ENCODE peak calls at places on chromosomes 11 and 22, in eight cellular contexts. G is endothelial cell of umbilical vein, B is OCI-LY7, F is PC-9, I is brain microvascular endothelial cell, T is astrocyte, X is cardiac muscle cell, Z is RWPE2. L is an unnamed sample.

GRCh38 chr11:33377852-33378385 is 120.7 kb downstream of the HIPK3 start:
- DNase-seq in G (peak), B (peak), F (no peak), I (no peak), T (peak), X (peak), Z (no peak), L (no peak)

GRCh38 chr22:39351689-39352214 is 2.0 kb downstream of the SYNGR1 start:
- DNase-seq in G (no peak), B (peak), F (peak), I (peak), T (peak), X (no peak), Z (no peak), L (peak)

GRCh38 chr11:31487848-31488247 is 21.6 kb downstream of the IMMP1L start:
- DNase-seq in G (peak), B (peak), F (no peak), I (peak), T (peak), X (peak), Z (no peak), L (peak)

GRCh38 chr11:57269580-57270021 is 32.6 kb upstream of the APLNR start:
- DNase-seq in G (peak), B (no peak), F (no peak), I (no peak), T (no peak), X (peak), Z (no peak), L (no peak)

GRCh38 chr11:73295259-73295995 is 12.6 kb upstream of the ARHGEF17 start:
- DNase-seq in G (peak), B (peak), F (peak), I (peak), T (peak), X (peak), Z (no peak), L (peak)

GRCh38 chr22:27168681-27169080 is 511.3 kb downstream of the MIAT start:
- DNase-seq in G (no peak), B (no peak), F (no peak), I (no peak), T (no peak), X (no peak), Z (no peak), L (no peak)

GRCh38 chr11:123653405-123653996 is 923 bp downstream of the SCN3B start:
- DNase-seq in G (no peak), B (no peak), F (peak), I (no peak), T (no peak), X (no peak), Z (no peak), L (no peak)

GRCh38 chr11:103110406-103110805 is 1.2 kb downstream of the DYNC2H1 start:
- DNase-seq in G (peak), B (no peak), F (no peak), I (peak), T (peak), X (peak), Z (no peak), L (no peak)

GRCh38 chr11:19680824-19681368 is 31.7 kb upstream of the NAV2 start:
- DNase-seq in G (peak), B (no peak), F (no peak), I (no peak), T (peak), X (no peak), Z (no peak), L (no peak)

GRCh38 chr11:32643526-32643925 is 59.9 kb downstream of the EIF3M start:
- DNase-seq in G (no peak), B (no peak), F (no peak), I (peak), T (peak), X (peak), Z (peak), L (no peak)

GRCh38 chr11:17564687-17565042 is 17.6 kb downstream of the OTOG start:
- DNase-seq in G (no peak), B (no peak), F (no peak), I (no peak), T (no peak), X (no peak), Z (no peak), L (peak)

GRCh38 chr11:82682003-82682751 is 51.5 kb downstream of the FAM181B start:
- DNase-seq in G (peak), B (peak), F (peak), I (peak), T (peak), X (peak), Z (no peak), L (peak)

GRCh38 chr11:85661972-85662664 is 2.8 kb downstream of the CREBZF start:
- DNase-seq in G (peak), B (no peak), F (no peak), I (no peak), T (no peak), X (peak), Z (no peak), L (peak)

GRCh38 chr22:25903294-25903693 is 161.3 kb downstream of the MYO18B start:
- DNase-seq in G (no peak), B (no peak), F (no peak), I (no peak), T (no peak), X (no peak), Z (no peak), L (peak)

GRCh38 chr11:8870461-8871282 is 40.3 kb upstream of the AKIP1 start:
- DNase-seq in G (peak), B (no peak), F (peak), I (peak), T (peak), X (peak), Z (peak), L (peak)

GRCh38 chr11:72430743-72431570 is 3.4 kb downstream of the CLPB start:
- DNase-seq in G (peak), B (peak), F (peak), I (peak), T (peak), X (peak), Z (no peak), L (peak)

GRCh38 chr11:19453893-19454292 is 213.1 kb upstream of the E2F8 start:
- DNase-seq in G (no peak), B (no peak), F (peak), I (peak), T (no peak), X (peak), Z (no peak), L (no peak)

GRCh38 chr22:45582955-45583320 is 80.3 kb downstream of the FBLN1 start:
- DNase-seq in G (no peak), B (no peak), F (no peak), I (no peak), T (no peak), X (no peak), Z (no peak), L (peak)

GRCh38 chr11:111379500-111380136 is 543 bp upstream of the POU2AF1 start:
- DNase-seq in G (no peak), B (peak), F (no peak), I (no peak), T (no peak), X (no peak), Z (no peak), L (no peak)

GRCh38 chr11:62512961-62513360 is 33.6 kb downstream of the AHNAK start:
- DNase-seq in G (no peak), B (no peak), F (no peak), I (no peak), T (no peak), X (no peak), Z (no peak), L (no peak)

GRCh38 chr11:117862019-117862725 is 14.3 kb downstream of the FXYD6 start:
- DNase-seq in G (no peak), B (no peak), F (no peak), I (no peak), T (no peak), X (no peak), Z (no peak), L (no peak)

GRCh38 chr11:7703785-7704184 is 2.5 kb downstream of the OVCH2 start:
- DNase-seq in G (no peak), B (no peak), F (no peak), I (no peak), T (no peak), X (no peak), Z (no peak), L (no peak)

GRCh38 chr11:35844579-35844978 is 99.3 kb upstream of the LDLRAD3 start:
- DNase-seq in G (no peak), B (no peak), F (no peak), I (no peak), T (no peak), X (no peak), Z (no peak), L (no peak)

GRCh38 chr22:22877523-22878210 is 9.9 kb upstream of the IGLL5 start:
- DNase-seq in G (peak), B (peak), F (peak), I (peak), T (peak), X (peak), Z (no peak), L (peak)
- TF ChIP-seq CTCF in G (peak), B (peak), F (peak), I (peak), T (peak), X (peak), Z (peak), L (peak)

DNA sequence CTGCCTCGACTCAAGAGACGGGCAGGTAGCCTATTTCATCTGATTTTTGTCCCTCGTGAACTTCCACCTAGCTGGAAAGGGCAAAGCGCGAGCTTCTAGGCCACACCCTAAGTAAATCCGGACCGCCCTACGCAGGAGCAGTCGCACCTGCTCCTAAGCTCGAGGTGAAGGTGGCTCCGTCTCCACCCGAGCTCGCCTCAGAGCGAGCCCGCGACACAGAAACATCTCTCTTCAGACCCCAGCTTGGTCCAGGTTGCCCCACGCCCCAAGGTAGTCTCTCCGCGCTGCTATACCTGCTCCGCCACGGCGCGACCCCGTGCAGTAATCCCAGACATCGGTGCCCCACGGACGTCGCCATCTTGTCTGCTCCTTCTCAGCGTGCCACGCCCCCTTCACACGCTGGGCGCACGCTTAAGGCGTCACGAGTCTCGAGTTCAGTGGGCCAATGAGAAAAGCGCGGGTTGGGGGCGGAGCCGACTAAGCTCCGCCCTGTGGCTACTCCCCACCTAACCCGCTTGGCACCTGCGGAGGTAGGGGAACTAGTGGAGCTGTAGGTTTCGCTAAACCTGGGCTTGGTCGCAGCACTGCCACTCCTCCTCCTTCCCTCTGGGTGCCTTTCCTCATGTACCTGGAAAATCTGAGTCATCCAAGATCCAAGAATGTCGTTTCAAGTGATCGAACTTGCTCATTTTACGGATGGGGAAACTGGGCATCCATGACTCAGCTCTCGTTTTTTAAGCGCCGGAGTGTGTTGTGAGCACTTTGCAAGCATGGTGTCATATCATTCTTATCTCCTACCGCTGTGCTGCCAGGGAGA is at the start of gene PISD:
- DNase-seq in G (peak), B (peak), F (peak), I (peak), T (peak), X (peak), Z (peak), L (peak)
- H3K4me3 ChIP-seq in G (peak), B (peak), F (peak), I (peak), T (peak), X (peak), Z (peak), L (peak)

GRCh38 chr11:2390871-2391662 is 9.5 kb upstream of the TSSC4 start:
- DNase-seq in G (no peak), B (peak), F (peak), I (peak), T (peak), X (peak), Z (no peak), L (peak)
- TF ChIP-seq CTCF in G (no peak), B (no peak), F (no peak), I (no peak), T (no peak), X (no peak), Z (no peak), L (no peak)

GRCh38 chr22:23749747-23750373 is 1.1 kb downstream of the ZNF70 start:
- DNase-seq in G (peak), B (no peak), F (no peak), I (no peak), T (no peak), X (peak), Z (no peak), L (peak)
- H3K4me3 ChIP-seq in G (peak), B (peak), F (peak), I (peak), T (peak), X (peak), Z (peak), L (peak)

GRCh38 chr11:976431-977160 is 50.9 kb downstream of the AP2A2 start:
- DNase-seq in G (no peak), B (no peak), F (no peak), I (no peak), T (peak), X (peak), Z (no peak), L (peak)
- TF ChIP-seq CTCF in G (no peak), B (no peak), F (no peak), I (peak), T (no peak), X (peak), Z (no peak), L (no peak)

L was measured in NB4.